ENCODE peak calls at places on chromosomes 4 and X, in five cellular contexts. T is IMR-90, J is GM12891, S is amygdala, F is ureter. W is an unnamed sample.

GRCh38 chrX:2678583-2678982 is 12.5 kb upstream of the CD99 start:
- DNase-seq in T (no peak), J (no peak), S (no peak), F (no peak), W (no peak)

GRCh38 chrX:30971761-30972603 is 82.9 kb upstream of the TAB3 start:
- DNase-seq in T (peak; percentile 45), S (no peak), F (peak; percentile 44), J (peak; percentile 10), W (no peak)

GRCh38 chrX:23127586-23127985 is 127.8 kb downstream of the DDX53 start:
- DNase-seq in S (no peak), F (no peak), J (no peak), T (no peak), W (no peak)

GRCh38 chrX:101040197-101040596 is 11.7 kb downstream of the TRMT2B start:
- DNase-seq in S (no peak), J (no peak), T (peak; percentile 47), F (no peak), W (no peak)

GRCh38 chrX:1025413-1025812 is 187.0 kb downstream of the CRLF2 start:
- DNase-seq in S (no peak), J (no peak), F (no peak), T (no peak), W (no peak)

GRCh38 chrX:70592091-70592490 is 147.5 kb downstream of the DLG3 start:
- DNase-seq in J (no peak), S (no peak), T (peak; percentile 63), F (no peak), W (no peak)

GRCh38 chr4:108450236-108450898 is 170.0 kb upstream of the RPL34 start:
- DNase-seq in F (no peak), T (no peak), J (no peak), S (no peak), W (no peak)

GRCh38 chr4:98176531-98176930 is 33.3 kb upstream of the STPG2 start:
- DNase-seq in J (no peak), F (no peak), T (no peak), S (no peak), W (no peak)

GRCh38 chr4:168634276-168634802 is 137.5 kb downstream of the PALLD start:
- DNase-seq in S (no peak), F (no peak), J (no peak), T (peak; percentile 92), W (no peak)

GRCh38 chr4:1310031-1310795 is 20.5 kb downstream of the MAEA start:
- DNase-seq in F (no peak), S (no peak), T (peak; percentile 16), J (no peak), W (no peak)

GRCh38 chr4:111957992-111958391 is 187.3 kb upstream of the FAM241A start:
- DNase-seq in F (no peak), J (no peak), T (no peak), S (no peak), W (no peak)

GRCh38 chr4:169266661-169267060 is 4.1 kb downstream of the SH3RF1 start:
- DNase-seq in F (no peak), J (no peak), T (no peak), S (no peak), W (no peak)

GRCh38 chr4:15690020-15690809 is 8.6 kb downstream of the FAM200B start:
- DNase-seq in T (peak; percentile 93), S (no peak), F (no peak), J (no peak), W (no peak)

GRCh38 chr4:13849778-13850177 is 222.3 kb upstream of the BOD1L1 start:
- DNase-seq in S (no peak), T (no peak), F (no peak), J (no peak), W (no peak)

GRCh38 chr4:32994956-32995849 is 2275.0 kb downstream of the PCDH7 start:
- DNase-seq in S (no peak), J (no peak), F (no peak), T (no peak), W (no peak)

GRCh38 chr4:186723207-186724047 is at the start of gene FAT1:
- DNase-seq in S (peak; percentile 59), T (peak; percentile 71), F (peak; percentile 74), J (peak; percentile 15), W (no peak)

GRCh38 chr4:42673084-42673429 is 16.2 kb upstream of the ATP8A1 start:
- DNase-seq in F (no peak), S (no peak), T (no peak), J (no peak), W (no peak)

GRCh38 chrX:150365051-150365952 is 2.2 kb downstream of the MAMLD1 start:
- DNase-seq in J (peak; percentile 12), T (peak; percentile 50), F (peak; percentile 55), S (peak; percentile 54), W (no peak)

GRCh38 chr4:38856046-38856445 is 571 bp downstream of the TLR6 start:
- DNase-seq in S (no peak), J (no peak), F (no peak), T (no peak), W (no peak)

GRCh38 chr4:52546449-52546848 is 112.7 kb downstream of the USP46 start:
- DNase-seq in S (no peak), T (no peak), J (no peak), F (no peak), W (peak; percentile 47)

GRCh38 chr4:6374575-6374974 is 97.8 kb downstream of the PPP2R2C start:
- DNase-seq in S (no peak), F (no peak), J (no peak), T (no peak), W (no peak)

GRCh38 chr4:129446074-129446473 is 350.1 kb downstream of the C4orf33 start:
- DNase-seq in T (no peak), S (no peak), F (no peak), J (no peak), W (no peak)

GRCh38 chr4:156962551-156962974 is 9.0 kb downstream of the PDGFC start:
- DNase-seq in F (no peak), J (no peak), S (no peak), T (peak; percentile 99), W (no peak)

GRCh38 chr4:7785017-7785416 is 154.6 kb downstream of the AFAP1 start:
- DNase-seq in T (peak; percentile 51), F (no peak), J (no peak), S (no peak), W (no peak)

GRCh38 chr4:121943941-121944340 is 7.9 kb downstream of the TRPC3 start:
- DNase-seq in J (no peak), S (no peak), F (no peak), T (no peak), W (no peak)

GRCh38 chr4:169810325-169811323 is 52.9 kb upstream of the HPF1 start:
- DNase-seq in F (peak; percentile 54), S (no peak), J (peak; percentile 20), T (peak; percentile 81), W (no peak)

GRCh38 chr4:4432341-4433125 is 45.6 kb downstream of the NSG1 start:
- DNase-seq in T (no peak), J (no peak), F (no peak), S (no peak), W (no peak)

GRCh38 chr4:176383273-176384077 is 63.7 kb downstream of the SPCS3 start:
- DNase-seq in F (no peak), T (peak; percentile 81), J (no peak), S (no peak), W (no peak)

GRCh38 chr4:88054909-88055308 is 47.5 kb downstream of the PKD2 start:
- DNase-seq in S (no peak), J (no peak), F (no peak), T (peak; percentile 72), W (no peak)

GRCh38 chr4:98851806-98852205 is 77.1 kb downstream of the EIF4E start:
- DNase-seq in F (no peak), T (peak; percentile 64), J (no peak), S (no peak), W (no peak)

GRCh38 chr4:101667348-101667747 is 123.2 kb upstream of the BANK1 start:
- DNase-seq in J (no peak), S (no peak), T (no peak), F (no peak), W (no peak)

GRCh38 chr4:64538219-64538618 is 129.0 kb upstream of the TECRL start:
- DNase-seq in T (no peak), S (no peak), J (no peak), F (no peak), W (no peak)

GRCh38 chrX:16113978-16114554 is 9.3 kb upstream of the GRPR start:
- DNase-seq in J (no peak), F (no peak), T (no peak), S (no peak), W (no peak)

GRCh38 chr4:28388471-28388870 is 1527.8 kb downstream of the STIM2 start:
- DNase-seq in S (no peak), T (peak; percentile 5), F (no peak), J (no peak), W (no peak)

GRCh38 chrX:150184487-150184886 is 178.6 kb upstream of the MAMLD1 start:
- DNase-seq in T (peak; percentile 36), S (no peak), F (peak; percentile 7), J (no peak), W (peak; percentile 34)